ENCODE peak calls at places on chromosome 13, in nine cellular contexts. V is stimulated activated naive B cell treated with anti-CD40 and anti-IgM and Interleukin-4, amounts not matched to agents 10 μg/mL and 1 μg/mL and 100 μg/mL, for 72 hours; W is DND-41; C is G401; A is NCI-H748 treated with DMSO at 0.1 percent for 48 hours; T is Calu3; R is stimulated activated CD4-positive, alpha-beta T cell treated with anti-CD3 and anti-CD28 coated beads, Interleukin-12 subunit alpha, Interleukin-12 subunit beta, amount 100 ng/mL, for 4 hours; I is activated gamma-delta T cell; X is dorsolateral prefrontal cortex. H is an unnamed sample.
A peak's percentile ranks its signal among the peaks of the same experiment; 100 is the strongest.

GRCh38 chr13:107867701-107868661 is 347.4 kb downstream of the LIG4 start:
- DNase-seq in V (no peak), W (no peak), C (peak; percentile 74), A (peak; percentile 66), T (peak; percentile 24), R (no peak), I (peak; percentile 2), X (peak; percentile 75), H (no peak)

GRCh38 chr13:110106726-110107125 is 200.2 kb downstream of the COL4A1 start:
- DNase-seq in V (no peak), W (no peak), C (no peak), A (no peak), T (no peak), R (no peak), I (no peak), X (no peak), H (no peak)

GRCh38 chr13:27131202-27131623 is 40.4 kb downstream of the USP12 start:
- DNase-seq in V (peak; percentile 77), W (no peak), C (no peak), A (no peak), T (peak; percentile 46), R (peak; percentile 55), I (no peak), X (no peak), H (peak; percentile 70)

GRCh38 chr13:92994056-92994455 is 232.6 kb upstream of the GPC6 start:
- DNase-seq in V (no peak), W (no peak), C (no peak), A (no peak), T (no peak), R (no peak), I (no peak), X (no peak), H (no peak)

GRCh38 chr13:112179421-112179820 is 112.5 kb downstream of the SOX1 start:
- DNase-seq in V (no peak), W (no peak), C (no peak), A (no peak), T (no peak), R (no peak), I (no peak), X (no peak), H (no peak)

GRCh38 chr13:80011448-80012212 is 329.3 kb downstream of the SPRY2 start:
- DNase-seq in V (no peak), W (no peak), C (peak; percentile 93), A (no peak), T (no peak), R (no peak), I (no peak), X (no peak), H (peak; percentile 64)

GRCh38 chr13:45255253-45255987 is 54.6 kb upstream of the KCTD4 start:
- DNase-seq in V (no peak), W (no peak), C (no peak), A (no peak), T (no peak), R (no peak), I (no peak), X (no peak), H (peak; percentile 68)

GRCh38 chr13:50080158-50080855 is 65.1 kb downstream of the KCNRG start:
- DNase-seq in V (peak; percentile 18), W (peak; percentile 53), C (peak; percentile 48), A (peak; percentile 61), T (no peak), R (peak; percentile 20), I (no peak), X (no peak), H (peak; percentile 35)

GRCh38 chr13:47869780-47870179 is 131.3 kb downstream of the SUCLA2 start:
- DNase-seq in V (no peak), W (no peak), C (no peak), A (no peak), T (no peak), R (no peak), I (no peak), X (no peak), H (no peak)

GRCh38 chr13:90562388-90562787 is 785.1 kb upstream of the MIR17HG start:
- DNase-seq in V (no peak), W (no peak), C (no peak), A (peak; percentile 13), T (no peak), R (no peak), I (no peak), X (no peak), H (no peak)

GRCh38 chr13:19604306-19604705 is 29.2 kb upstream of the MPHOSPH8 start:
- DNase-seq in V (no peak), W (no peak), C (no peak), A (no peak), T (no peak), R (no peak), I (no peak), X (no peak), H (no peak)

GRCh38 chr13:98570929-98571372 is 6.0 kb downstream of the STK24 start:
- DNase-seq in V (peak; percentile 59), W (peak; percentile 56), C (no peak), A (peak; percentile 43), T (peak; percentile 18), R (no peak), I (no peak), X (no peak), H (peak; percentile 80)